ENCODE peak calls at places on chromosomes 5 and 9, in seven cellular contexts. M, Q, V, H, W, T and X are unnamed samples.

GRCh38 chr9:105978336-105978735 is 284.0 kb downstream of the TMEM38B start:
- DNase-seq in M (no peak), Q (no peak), V (no peak), H (no peak), W (no peak), T (no peak), X (no peak)

GRCh38 chr9:137630684-137631083 is 11.9 kb downstream of the EHMT1 start:
- DNase-seq in M (no peak), Q (no peak), V (no peak), H (no peak), W (no peak), T (no peak), X (no peak)

GRCh38 chr5:63963080-63963735 is 963 bp upstream of the HTR1A start:
- DNase-seq in M (no peak), Q (peak; percentile 36), V (no peak), H (no peak), W (peak; percentile 61), T (peak; percentile 75), X (peak; percentile 43)

GRCh38 chr9:88820055-88820454 is 171.2 kb upstream of the S1PR3 start:
- DNase-seq in M (no peak), Q (no peak), V (no peak), H (no peak), W (no peak), T (no peak), X (no peak)

GRCh38 chr9:108478431-108478837 is 377.4 kb downstream of the ACTL7B start:
- DNase-seq in M (no peak), Q (no peak), V (no peak), H (no peak), W (no peak), T (no peak), X (no peak)

GRCh38 chr9:124420991-124421543 is 5.8 kb upstream of the PSMB7 start:
- DNase-seq in M (no peak), Q (no peak), V (no peak), H (no peak), W (no peak), T (peak; percentile 82), X (no peak)

GRCh38 chr5:31623249-31623648 is 15.7 kb upstream of the PDZD2 start:
- DNase-seq in M (no peak), Q (no peak), V (no peak), H (no peak), W (no peak), T (no peak), X (no peak)

GRCh38 chr5:16737620-16738364 is 121.0 kb upstream of the RETREG1 start:
- DNase-seq in M (no peak), Q (no peak), V (no peak), H (no peak), W (no peak), T (no peak), X (peak; percentile 64)

GRCh38 chr5:135578685-135579341 is at the start of gene CXCL14:
- DNase-seq in M (no peak), Q (peak; percentile 34), V (no peak), H (no peak), W (peak; percentile 69), T (peak; percentile 94), X (no peak)

GRCh38 chr5:56409331-56410190 is 176.4 kb upstream of the ANKRD55 start:
- DNase-seq in M (no peak), Q (no peak), V (no peak), H (no peak), W (no peak), T (peak; percentile 66), X (no peak)

GRCh38 chr5:74064911-74065310 is 438.9 kb downstream of the ARHGEF28 start:
- DNase-seq in M (no peak), Q (no peak), V (no peak), H (no peak), W (no peak), T (no peak), X (no peak)

GRCh38 chr5:54090495-54091084 is 219.8 kb downstream of the ARL15 start:
- DNase-seq in M (no peak), Q (no peak), V (no peak), H (no peak), W (no peak), T (no peak), X (no peak)

GRCh38 chr5:38921174-38921573 is 75.4 kb downstream of the OSMR start:
- DNase-seq in M (no peak), Q (no peak), V (no peak), H (no peak), W (no peak), T (no peak), X (no peak)

GRCh38 chr9:21555911-21556310 is 73.8 kb upstream of the IFNE start:
- DNase-seq in M (no peak), Q (no peak), V (no peak), H (no peak), W (no peak), T (no peak), X (no peak)

GRCh38 chr5:81310402-81311063 is 9.1 kb downstream of the ZCCHC9 start:
- DNase-seq in M (no peak), Q (no peak), V (no peak), H (no peak), W (no peak), T (no peak), X (no peak)

GRCh38 chr9:17528859-17529258 is 50.0 kb upstream of the SH3GL2 start:
- DNase-seq in M (no peak), Q (no peak), V (no peak), H (no peak), W (no peak), T (no peak), X (no peak)

GRCh38 chr5:142806769-142807377 is 36.7 kb downstream of the ARHGAP26 start:
- DNase-seq in M (no peak), Q (no peak), V (no peak), H (no peak), W (no peak), T (no peak), X (no peak)

GRCh38 chr5:127254729-127255284 is 35.8 kb upstream of the MEGF10 start:
- DNase-seq in M (no peak), Q (no peak), V (no peak), H (no peak), W (no peak), T (no peak), X (no peak)